ENCODE peak calls at places on chromosomes 12 and 14, in five cellular contexts. I, A, W, S and B are unnamed samples.

GRCh38 chr12:119988788-119989618 is at the start of gene BICDL1:
- DNase-seq in I (peak), A (peak), W (peak), S (peak), B (peak)

GRCh38 chr12:52082988-52083637 is 3.6 kb downstream of the SMIM41 start:
- DNase-seq in I (peak), A (peak), W (peak), S (peak), B (peak)

GRCh38 chr12:19642305-19642704 is 203.0 kb downstream of the AEBP2 start:
- DNase-seq in I (no peak), A (no peak), W (no peak), S (no peak), B (no peak)

GRCh38 chr12:69101505-69101904 is 137.9 kb upstream of the CPSF6 start:
- DNase-seq in I (no peak), A (peak), W (no peak), S (no peak), B (no peak)

GRCh38 chr12:120538281-120539156 is 4.4 kb downstream of the RNF10 start:
- DNase-seq in I (peak), A (peak), W (no peak), S (no peak), B (no peak)

GRCh38 chr14:102939820-102940561 is 17.5 kb downstream of the AMN start:
- DNase-seq in I (no peak), A (no peak), W (no peak), S (no peak), B (no peak)

GRCh38 chr12:27901959-27902358 is 70.6 kb downstream of the PTHLH start:
- DNase-seq in I (no peak), A (no peak), W (no peak), S (no peak), B (no peak)

GRCh38 chr12:16482726-16483125 is 123.2 kb downstream of the LMO3 start:
- DNase-seq in I (no peak), A (no peak), W (no peak), S (no peak), B (no peak)

GRCh38 chr14:37254411-37254947 is 56.7 kb downstream of the MIPOL1 start:
- DNase-seq in I (no peak), A (no peak), W (no peak), S (no peak), B (no peak)

GRCh38 chr14:88168498-88169165 is 154.4 kb downstream of the KCNK10 start:
- DNase-seq in I (peak), A (peak), W (no peak), S (peak), B (no peak)

GRCh38 chr14:21136024-21136423 is 19.8 kb downstream of the OR5AU1 start:
- DNase-seq in I (no peak), A (peak), W (no peak), S (no peak), B (no peak)

GRCh38 chr14:103629503-103630121 is 601 bp downstream of the KLC1 start:
- DNase-seq in I (peak), A (peak), W (no peak), S (peak), B (peak)

GRCh38 chr14:59482471-59483331 is 1.5 kb downstream of the L3HYPDH start:
- DNase-seq in I (peak), A (no peak), W (no peak), S (no peak), B (no peak)

GRCh38 chr14:106850913-106851825 is 1324.8 kb downstream of the TMEM121 start:
- DNase-seq in I (no peak), A (no peak), W (no peak), S (no peak), B (no peak)

GRCh38 chr14:103456167-103456835 is 66.3 kb downstream of the CKB start:
- DNase-seq in I (peak), A (no peak), W (no peak), S (no peak), B (no peak)

GRCh38 chr12:25549120-25549519 is 4.0 kb downstream of the LMNTD1 start:
- DNase-seq in I (no peak), A (no peak), W (no peak), S (no peak), B (no peak)

GRCh38 chr12:19181666-19182426 is 52.3 kb downstream of the PLEKHA5 start:
- DNase-seq in I (no peak), A (no peak), W (no peak), S (no peak), B (no peak)

GRCh38 chr12:117051380-117051779 is 47.8 kb downstream of the TESC start:
- DNase-seq in I (no peak), A (no peak), W (no peak), S (no peak), B (no peak)

GRCh38 chr14:75650253-75651058 is 10.2 kb downstream of the ERG28 start:
- DNase-seq in I (no peak), A (no peak), W (no peak), S (no peak), B (peak)

GRCh38 chr12:27549801-27550652 is 26.0 kb downstream of the PPFIBP1 start:
- DNase-seq in I (peak), A (peak), W (peak), S (no peak), B (peak)

GRCh38 chr12:29395356-29395755 is 14.4 kb upstream of the ERGIC2 start:
- DNase-seq in I (no peak), A (no peak), W (no peak), S (no peak), B (no peak)